ENCODE peak calls at places on chromosomes 12 and 14, in eight cellular contexts. D, P, F, S, M, H, X and K are unnamed samples.

GRCh38 chr14:69483765-69484443 is 624 bp upstream of the PLEKHD1 start:
- DNase-seq in D (no peak), P (no peak), F (no peak), S (peak), M (no peak), H (no peak), X (no peak), K (no peak)

GRCh38 chr14:83909507-83909906 is 1620.4 kb upstream of the FLRT2 start:
- DNase-seq in D (no peak), P (no peak), F (no peak), S (no peak), M (no peak), H (no peak), X (no peak), K (no peak)

GRCh38 chr14:100524933-100525243 is 62.3 kb downstream of the BEGAIN start:
- DNase-seq in D (peak), P (no peak), F (peak), S (no peak), M (no peak), H (peak), X (no peak), K (no peak)

GRCh38 chr12:24414421-24414820 is 465.0 kb upstream of the SOX5 start:
- DNase-seq in D (no peak), P (no peak), F (no peak), S (no peak), M (no peak), H (no peak), X (no peak), K (no peak)

GRCh38 chr12:2578191-2578590 is 216.6 kb upstream of the FKBP4 start:
- DNase-seq in D (peak), P (no peak), F (no peak), S (no peak), M (no peak), H (no peak), X (no peak), K (no peak)

GRCh38 chr14:101358726-101359125 is 202.6 kb upstream of the DIO3 start:
- DNase-seq in D (no peak), P (no peak), F (no peak), S (no peak), M (no peak), H (peak), X (no peak), K (no peak)

GRCh38 chr12:105775351-105775750 is 363.4 kb downstream of the NUAK1 start:
- DNase-seq in D (no peak), P (no peak), F (no peak), S (peak), M (no peak), H (no peak), X (peak), K (no peak)

GRCh38 chr12:1030779-1031178 is 39.8 kb downstream of the ERC1 start:
- DNase-seq in D (no peak), P (no peak), F (no peak), S (no peak), M (no peak), H (no peak), X (no peak), K (no peak)

GRCh38 chr14:61925043-61925442 is 162.8 kb downstream of the SNAPC1 start:
- DNase-seq in D (no peak), P (no peak), F (no peak), S (peak), M (no peak), H (no peak), X (no peak), K (no peak)

GRCh38 chr12:115895247-115895646 is 382.2 kb downstream of the MED13L start:
- DNase-seq in D (no peak), P (no peak), F (no peak), S (no peak), M (no peak), H (no peak), X (no peak), K (no peak)

GRCh38 chr14:85532981-85533820 is 3.3 kb downstream of the FLRT2 start:
- DNase-seq in D (peak), P (no peak), F (peak), S (peak), M (no peak), H (no peak), X (peak), K (no peak)

GRCh38 chr12:124744659-124745467 is 118.8 kb downstream of the SCARB1 start:
- DNase-seq in D (no peak), P (no peak), F (peak), S (no peak), M (no peak), H (no peak), X (no peak), K (no peak)

GRCh38 chr12:4701383-4701782 is 18.8 kb upstream of the GALNT8 start:
- DNase-seq in D (no peak), P (no peak), F (no peak), S (no peak), M (no peak), H (no peak), X (no peak), K (no peak)

GRCh38 chr14:100824946-100825690 is 800 bp upstream of the MEG3 start:
- DNase-seq in D (no peak), P (no peak), F (no peak), S (no peak), M (no peak), H (no peak), X (no peak), K (no peak)

GRCh38 chr14:75156901-75157300 is 19.5 kb downstream of the TMED10 start:
- DNase-seq in D (no peak), P (no peak), F (no peak), S (peak), M (no peak), H (no peak), X (no peak), K (no peak)

GRCh38 chr14:90828642-90829487 is 12.6 kb upstream of the TTC7B start:
- DNase-seq in D (no peak), P (no peak), F (no peak), S (no peak), M (no peak), H (peak), X (no peak), K (peak)

GRCh38 chr14:22822017-22822618 is 6.9 kb upstream of the SLC7A7 start:
- DNase-seq in D (no peak), P (no peak), F (no peak), S (no peak), M (no peak), H (peak), X (no peak), K (no peak)

GRCh38 chr12:51124504-51124903 is 41.1 kb upstream of the CSRNP2 start:
- DNase-seq in D (no peak), P (no peak), F (no peak), S (no peak), M (no peak), H (no peak), X (no peak), K (no peak)

GRCh38 chr14:66477567-66477966 is 8.6 kb upstream of the CCDC196 start:
- DNase-seq in D (no peak), P (no peak), F (no peak), S (no peak), M (no peak), H (no peak), X (no peak), K (no peak)

GRCh38 chr12:89384050-89384749 is 31.9 kb upstream of the DUSP6 start:
- DNase-seq in D (no peak), P (no peak), F (peak), S (peak), M (peak), H (no peak), X (peak), K (no peak)

GRCh38 chr14:78595797-78596196 is 425.6 kb downstream of the NRXN3 start:
- DNase-seq in D (no peak), P (no peak), F (peak), S (no peak), M (no peak), H (no peak), X (no peak), K (no peak)

GRCh38 chr12:55700255-55701018 is 7.3 kb downstream of the ITGA7 start:
- DNase-seq in D (peak), P (no peak), F (no peak), S (peak), M (no peak), H (peak), X (peak), K (no peak)

GRCh38 chr12:108040968-108041367 is 88.1 kb upstream of the WSCD2 start:
- DNase-seq in D (no peak), P (no peak), F (no peak), S (no peak), M (no peak), H (no peak), X (no peak), K (no peak)

GRCh38 chr12:108033091-108033490 is 96.0 kb upstream of the WSCD2 start:
- DNase-seq in D (no peak), P (no peak), F (no peak), S (no peak), M (no peak), H (no peak), X (no peak), K (no peak)

GRCh38 chr12:108039794-108040193 is 89.3 kb upstream of the WSCD2 start:
- DNase-seq in D (no peak), P (no peak), F (no peak), S (no peak), M (no peak), H (no peak), X (no peak), K (no peak)

GRCh38 chr12:108035372-108035771 is 93.7 kb upstream of the WSCD2 start:
- DNase-seq in D (no peak), P (no peak), F (no peak), S (no peak), M (no peak), H (no peak), X (no peak), K (no peak)

DNA sequence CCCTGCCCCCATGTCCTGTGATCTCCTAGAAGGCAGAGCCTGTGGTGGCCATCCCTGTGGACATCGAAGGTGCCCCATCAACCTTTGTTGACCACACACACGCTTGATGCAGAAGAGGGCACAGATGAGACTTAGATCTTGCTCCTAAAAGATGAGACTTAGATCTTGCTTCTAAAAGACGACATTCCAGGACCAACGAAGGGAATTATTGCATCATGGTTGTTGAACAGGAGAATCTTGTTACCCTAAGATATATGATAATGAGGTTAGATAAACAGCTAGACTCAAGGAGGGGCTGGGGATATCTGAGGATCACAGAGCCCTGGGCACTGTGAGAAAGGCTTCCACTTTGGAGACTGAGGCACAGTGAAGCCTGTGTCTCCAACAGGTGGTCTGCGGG is 91.1 kb upstream of the WSCD2 start:
- DNase-seq in D (no peak), P (no peak), F (no peak), S (no peak), M (no peak), H (no peak), X (no peak), K (no peak)
- TF ChIP-seq CTCF in D (no peak), P (no peak), F (no peak), S (no peak), M (no peak), H (no peak), X (no peak), K (no peak)

GRCh38 chr14:60734465-60735242 is at the start of gene MNAT1:
- DNase-seq in D (peak), P (peak), F (peak), S (peak), M (peak), H (peak), X (peak), K (peak)
- TF ChIP-seq CTCF in D (peak), P (no peak), F (no peak), S (peak), M (peak), H (peak), X (peak), K (no peak)

GRCh38 chr12:7937867-7938506 is 2.0 kb upstream of the SLC2A3 start:
- DNase-seq in D (no peak), P (no peak), F (no peak), S (no peak), M (no peak), H (no peak), X (no peak), K (no peak)
- TF ChIP-seq CTCF in D (no peak), P (no peak), F (no peak), S (no peak), M (peak), H (no peak), X (no peak), K (peak)

GRCh38 chr14:36254020-36254614 is 66.3 kb downstream of the MBIP start:
- DNase-seq in D (no peak), P (no peak), F (no peak), S (peak), M (no peak), H (no peak), X (no peak), K (no peak)
- TF ChIP-seq CTCF in D (no peak), P (no peak), F (no peak), S (peak), M (peak), H (no peak), X (peak), K (no peak)

DNA sequence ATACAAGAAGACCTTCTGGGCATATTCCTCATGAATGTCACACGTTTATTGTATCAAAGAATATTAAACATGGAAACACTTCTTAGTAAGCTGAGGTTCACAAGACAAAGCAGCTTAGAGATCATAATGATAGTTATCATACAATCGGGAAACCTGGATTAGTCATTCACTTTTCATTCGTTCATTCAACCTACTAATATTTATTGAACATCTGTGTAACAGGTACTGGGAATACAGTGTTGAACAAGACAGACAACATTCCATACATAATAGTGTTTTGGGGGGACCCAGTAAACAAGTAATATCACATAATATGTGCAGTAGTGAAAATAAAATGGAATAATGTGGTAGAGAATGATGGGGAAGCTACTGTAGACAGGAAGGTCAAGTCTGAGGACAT is 100.6 kb upstream of the GRIP1 start:
- DNase-seq in D (no peak), P (no peak), F (no peak), S (peak), M (no peak), H (no peak), X (peak), K (no peak)
- TF ChIP-seq CTCF in D (no peak), P (no peak), F (no peak), S (no peak), M (no peak), H (no peak), X (no peak), K (no peak)

GRCh38 chr12:113689047-113689610 is 217.5 kb upstream of the LHX5 start:
- DNase-seq in D (no peak), P (no peak), F (no peak), S (no peak), M (no peak), H (no peak), X (no peak), K (no peak)
- TF ChIP-seq CTCF in D (no peak), P (no peak), F (no peak), S (no peak), M (no peak), H (no peak), X (no peak), K (no peak)

DNA sequence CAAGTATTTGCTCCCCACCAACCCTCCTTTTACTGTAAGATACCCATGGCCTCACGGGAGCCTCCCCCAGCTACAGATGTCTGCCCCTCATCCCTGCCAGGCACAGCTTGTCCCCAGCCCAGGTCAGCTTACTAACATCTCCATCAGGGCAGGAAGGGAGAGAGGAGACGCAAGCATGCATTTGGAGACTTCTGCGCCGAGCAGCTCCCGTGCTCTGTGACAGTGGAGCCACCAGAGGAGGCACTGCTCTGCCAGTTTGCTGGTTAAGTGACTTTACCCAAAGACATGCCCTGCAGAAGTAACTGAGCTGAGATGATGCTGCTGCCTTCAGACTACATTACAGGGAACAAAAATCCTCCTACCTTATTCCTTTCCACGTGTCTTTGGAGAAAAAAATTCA is 133.4 kb downstream of the ESRRB start:
- DNase-seq in D (no peak), P (no peak), F (no peak), S (no peak), M (no peak), H (peak), X (no peak), K (no peak)
- TF ChIP-seq CTCF in D (no peak), P (no peak), F (no peak), S (no peak), M (no peak), H (no peak), X (no peak), K (no peak)

GRCh38 chr14:63852817-63853730 is at the start of gene SYNE2:
- DNase-seq in D (peak), P (peak), F (peak), S (peak), M (no peak), H (peak), X (no peak), K (no peak)
- TF ChIP-seq CTCF in D (peak), P (no peak), F (no peak), S (peak), M (no peak), H (peak), X (peak), K (no peak)

DNA sequence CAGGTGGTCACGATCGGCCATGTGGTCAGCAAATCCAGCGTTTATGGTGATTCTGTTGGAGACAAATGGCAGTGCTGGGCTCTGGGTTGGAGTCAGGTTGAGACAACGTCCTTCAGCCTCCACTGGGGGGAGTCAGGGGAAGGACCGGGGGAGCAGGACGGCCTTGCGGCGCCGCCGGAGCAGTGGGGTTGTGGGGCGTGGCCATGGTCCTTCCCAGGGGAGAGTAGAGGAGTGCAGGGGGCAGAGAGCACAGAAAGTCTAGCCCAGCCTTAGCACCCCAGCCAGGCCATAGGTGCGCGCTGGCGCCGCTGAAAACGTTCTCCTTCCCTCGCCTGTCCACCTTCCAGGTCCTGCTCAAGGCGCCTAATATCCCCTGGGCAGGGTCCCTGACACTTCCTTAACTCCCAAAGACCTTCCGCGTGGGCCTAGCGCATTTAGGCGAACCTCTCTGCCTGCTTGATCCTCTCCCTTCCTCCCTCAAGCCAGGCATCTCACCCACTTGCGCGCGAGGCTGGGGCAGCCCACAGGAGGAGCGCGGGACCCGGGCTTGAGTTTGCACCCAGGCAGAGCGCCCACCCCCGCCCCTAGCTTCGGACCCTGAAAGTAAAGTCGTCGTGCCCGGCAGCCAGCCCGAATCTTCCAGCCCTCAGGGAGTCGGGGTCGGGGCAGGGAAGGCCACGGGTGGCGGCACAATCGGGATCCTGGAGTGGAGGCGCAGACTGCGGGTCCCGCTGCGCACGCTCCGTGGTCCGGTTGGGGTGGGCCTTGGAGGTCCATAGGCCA is 3.1 kb upstream of the KIF26A start:
- DNase-seq in D (peak), P (no peak), F (no peak), S (no peak), M (no peak), H (peak), X (no peak), K (no peak)
- TF ChIP-seq CTCF in D (no peak), P (no peak), F (no peak), S (no peak), M (no peak), H (no peak), X (peak), K (no peak)